ENCODE peak calls at places on chromosomes 13 and 19, in six cellular contexts. F is mammary epithelial cell, W is esophagus squamous epithelium, C is Panc1, I is left ventricle myocardium inferior, D is heart right ventricle. E is an unnamed sample.
A peak's percentile ranks its signal among the peaks of the same experiment; 100 is the strongest.

GRCh38 chr19:19447536-19448237 is 42.2 kb downstream of the GATAD2A start:
- DNase-seq in F (no peak), W (no peak), C (no peak), I (no peak), D (no peak), E (no peak)

GRCh38 chr19:5086232-5086631 is 117.3 kb downstream of the KDM4B start:
- DNase-seq in F (no peak), W (no peak), C (no peak), I (no peak), D (no peak), E (no peak)

GRCh38 chr13:46667687-46668281 is 114.8 kb downstream of the LRCH1 start:
- DNase-seq in F (no peak), W (no peak), C (no peak), I (no peak), D (no peak), E (no peak)

GRCh38 chr13:23414682-23415081 is 18.8 kb downstream of the SACS start:
- DNase-seq in F (peak; percentile 58), W (no peak), C (no peak), I (no peak), D (no peak), E (no peak)

GRCh38 chr13:99382428-99383133 is 75.4 kb upstream of the GPR183 start:
- DNase-seq in F (peak; percentile 14), W (no peak), C (no peak), I (no peak), D (no peak), E (peak; percentile 55)

GRCh38 chr13:93227906-93228801 is 1.5 kb downstream of the GPC6 start:
- DNase-seq in F (peak; percentile 90), W (no peak), C (no peak), I (peak; percentile 33), D (peak; percentile 23), E (peak; percentile 74)

GRCh38 chr19:49926520-49926919 is 2.5 kb upstream of the ATF5 start:
- DNase-seq in F (no peak), W (no peak), C (no peak), I (no peak), D (no peak), E (no peak)

GRCh38 chr19:18233224-18233825 is 7.1 kb upstream of the PDE4C start:
- DNase-seq in F (peak; percentile 43), W (no peak), C (no peak), I (no peak), D (no peak), E (no peak)

GRCh38 chr13:107374038-107374437 is 806.1 kb upstream of the ARGLU1 start:
- DNase-seq in F (no peak), W (no peak), C (no peak), I (no peak), D (no peak), E (no peak)

GRCh38 chr19:16076958-16077611 is 790 bp downstream of the TPM4 start:
- DNase-seq in F (peak; percentile 29), W (no peak), C (no peak), I (peak; percentile 75), D (peak; percentile 62), E (peak; percentile 67)

GRCh38 chr13:97327071-97327470 is 104.9 kb downstream of the MBNL2 start:
- DNase-seq in F (no peak), W (no peak), C (no peak), I (no peak), D (no peak), E (no peak)

GRCh38 chr13:105338044-105338443 is 1197.4 kb downstream of the EFNB2 start:
- DNase-seq in F (no peak), W (no peak), C (no peak), I (no peak), D (no peak), E (no peak)

GRCh38 chr13:24159921-24160324 is 597 bp upstream of the SPATA13 start:
- DNase-seq in F (no peak), W (no peak), C (no peak), I (no peak), D (no peak), E (no peak)

GRCh38 chr19:57053401-57053800 is 66.4 kb upstream of the USP29 start:
- DNase-seq in F (no peak), W (no peak), C (no peak), I (no peak), D (no peak), E (no peak)

GRCh38 chr19:49363265-49364082 is at the start of gene DKKL1:
- DNase-seq in F (peak; percentile 99), W (peak; percentile 67), C (peak; percentile 94), I (peak; percentile 99), D (peak; percentile 99), E (peak; percentile 100)

GRCh38 chr13:24997367-24997967 is 98.5 kb upstream of the PABPC3 start:
- DNase-seq in F (no peak), W (no peak), C (no peak), I (no peak), D (no peak), E (no peak)

GRCh38 chr13:48448963-48449614 is 36.2 kb upstream of the LPAR6 start:
- DNase-seq in F (peak; percentile 52), W (no peak), C (no peak), I (no peak), D (no peak), E (no peak)

GRCh38 chr13:40626566-40626965 is 39.9 kb downstream of the FOXO1 start:
- DNase-seq in F (no peak), W (no peak), C (no peak), I (no peak), D (no peak), E (no peak)

GRCh38 chr13:97130201-97130600 is 91.9 kb upstream of the MBNL2 start:
- DNase-seq in F (no peak), W (no peak), C (no peak), I (no peak), D (no peak), E (no peak)

GRCh38 chr19:3098515-3099346 is 4.6 kb downstream of the GNA11 start:
- DNase-seq in F (peak; percentile 46), W (no peak), C (no peak), I (peak; percentile 86), D (peak; percentile 85), E (peak; percentile 79)

GRCh38 chr19:47257411-47258169 is 1.3 kb downstream of the CCDC9 start:
- DNase-seq in F (no peak), W (peak; percentile 93), C (no peak), I (no peak), D (no peak), E (no peak)

GRCh38 chr19:33266971-33267484 is 35.3 kb downstream of the CEBPA start:
- DNase-seq in F (no peak), W (no peak), C (no peak), I (no peak), D (no peak), E (no peak)

GRCh38 chr19:17497149-17497798 is 14.2 kb upstream of the PGLS start:
- DNase-seq in F (no peak), W (no peak), C (no peak), I (no peak), D (no peak), E (no peak)

GRCh38 chr19:31583148-31583547 is 233.9 kb upstream of the TSHZ3 start:
- DNase-seq in F (no peak), W (no peak), C (no peak), I (no peak), D (no peak), E (no peak)

DNA sequence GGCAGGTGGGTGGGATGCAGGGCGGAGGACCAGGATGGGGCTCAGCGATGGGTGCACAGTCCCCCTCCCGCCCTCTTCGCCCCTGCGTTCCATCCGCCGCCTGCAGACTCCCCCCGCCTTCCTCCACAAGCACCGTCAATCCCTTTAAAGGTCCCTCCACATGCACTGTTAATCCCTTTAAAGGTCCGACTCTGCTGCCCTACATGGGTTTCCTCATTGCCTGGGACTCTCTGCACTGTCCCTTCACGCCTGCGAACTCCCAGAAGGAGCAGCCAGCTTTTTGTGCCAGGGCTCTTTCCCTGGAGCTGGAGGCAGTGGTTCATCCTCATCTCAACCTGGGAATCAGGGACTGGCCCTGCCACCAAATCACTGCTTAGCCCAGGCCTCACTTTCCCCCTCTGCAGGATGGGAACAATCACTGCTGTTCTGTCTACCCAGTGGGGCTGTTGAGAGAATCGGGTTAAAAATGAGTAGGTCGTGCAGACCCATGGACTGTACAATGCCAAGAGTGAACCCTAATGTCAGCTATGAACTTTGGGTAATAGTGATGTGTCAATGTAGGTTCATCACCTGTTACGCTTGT is 20.4 kb downstream of the ZNF574 start:
- DNase-seq in F (no peak), W (no peak), C (no peak), I (no peak), D (no peak), E (no peak)
- TF ChIP-seq CTCF in F (no peak), W (no peak), C (no peak), I (no peak), D (no peak), E (no peak)

GRCh38 chr13:77022341-77022740 is 4.6 kb downstream of the FBXL3 start:
- DNase-seq in F (no peak), W (no peak), C (no peak), I (no peak), D (no peak), E (no peak)
- H3K4me1 ChIP-seq in F (peaks cover 13% of the 10 kb centered on the region), W (peaks cover 45% of the 10 kb centered on the region), C (peaks cover 5% of the 10 kb centered on the region), I (peaks cover 92% of the 10 kb centered on the region), D (peaks cover 75% of the 10 kb centered on the region), E (no peaks in the 10 kb centered on the region)

DNA sequence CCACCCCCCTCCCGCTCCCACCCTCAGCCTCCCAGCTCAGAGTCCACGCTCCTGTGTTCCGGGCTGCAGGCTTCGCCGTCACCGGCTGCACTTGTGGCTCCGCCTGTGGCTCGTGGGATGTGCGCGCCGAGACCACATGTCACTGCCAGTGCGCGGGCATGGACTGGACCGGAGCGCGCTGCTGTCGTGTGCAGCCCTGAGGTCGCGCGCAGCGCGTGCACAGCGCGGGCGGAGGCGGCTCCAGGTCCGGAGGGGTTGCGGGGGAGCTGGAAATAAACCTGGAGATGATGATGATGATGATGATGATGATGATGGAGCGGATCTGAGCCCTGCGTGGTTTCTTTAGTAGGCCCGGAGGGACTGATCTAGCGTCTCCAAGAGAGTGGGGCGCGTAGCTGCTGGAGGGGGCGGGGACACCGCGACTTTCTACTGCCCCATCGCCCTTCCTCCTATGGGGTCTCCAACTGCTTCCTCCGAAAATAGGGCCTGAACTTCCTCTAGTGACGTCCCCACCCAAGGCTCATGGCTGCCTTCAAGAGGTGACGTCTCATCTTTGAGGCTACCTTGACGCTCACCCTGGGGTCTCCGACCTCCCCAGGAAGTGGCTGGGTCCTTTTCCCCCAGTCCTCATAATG is 1.4 kb downstream of the RETN start:
- DNase-seq in F (no peak), W (no peak), C (no peak), I (no peak), D (no peak), E (no peak)
- H3K4me3 ChIP-seq in F (no peak overlapping the region), W (no peak overlapping the region), C (peak overlapping the region; percentile 18), I (no peak overlapping the region), D (peak overlapping the region; percentile 28), E (no peak overlapping the region)

DNA sequence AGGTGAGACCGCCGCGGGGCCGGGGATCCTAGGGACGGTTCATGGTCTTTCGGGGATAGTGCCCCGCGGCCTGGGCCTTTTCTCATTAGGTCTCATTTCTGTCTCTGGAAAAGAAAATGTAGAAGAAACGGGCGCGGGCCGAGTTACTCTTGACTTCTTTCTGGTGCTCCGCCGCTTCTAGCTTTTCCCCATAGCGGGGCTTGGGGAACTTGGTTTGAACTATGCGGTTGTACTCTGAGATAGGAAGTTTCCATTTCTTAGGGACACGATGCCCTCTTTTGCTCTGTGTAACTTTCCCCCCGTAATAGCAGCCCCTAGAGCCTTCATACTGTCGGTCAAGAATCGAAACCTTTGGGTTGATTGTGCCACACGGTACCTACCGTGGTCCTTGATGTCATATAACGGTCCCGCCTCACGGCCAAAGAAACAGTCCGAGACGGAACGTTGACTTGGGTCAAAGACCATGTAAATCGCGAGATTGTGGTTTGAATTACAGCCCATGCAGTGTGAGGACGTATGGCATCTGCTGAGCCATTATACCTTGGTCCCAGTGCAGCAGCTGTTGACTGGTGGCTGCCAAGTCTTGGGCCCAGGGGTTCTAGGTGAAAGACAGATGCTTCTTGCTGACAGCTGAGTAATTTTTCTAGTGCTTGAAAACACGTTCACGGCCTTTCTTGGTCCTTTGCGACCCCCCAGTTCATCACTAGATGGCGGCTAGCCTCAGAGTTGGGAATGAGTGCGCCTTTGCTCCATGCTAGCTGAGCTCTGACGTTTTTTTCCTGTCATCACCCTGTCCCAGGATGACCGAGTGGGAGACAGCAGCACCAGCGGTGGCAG is 487 bp downstream of the RPS5 start:
- DNase-seq in F (no peak), W (no peak), C (no peak), I (no peak), D (no peak), E (no peak)
- TF ChIP-seq CTCF in F (no peak), W (no peak), C (no peak), I (no peak), D (no peak), E (no peak)